ENCODE peak calls at places on chromosomes 12 and 14, in eight cellular contexts. T is aorta, W is vagina, C is left ventricle myocardium inferior, I is WERI-Rb-1, O is HL-60, F is PC-9, L is dorsolateral prefrontal cortex. X is an unnamed sample.

GRCh38 chr14:64337901-64338615 is 43.9 kb upstream of the ESR2 start:
- DNase-seq in T (no peak), W (no peak), C (no peak), I (peak; percentile 75), O (peak; percentile 1), F (peak; percentile 51), L (peak; percentile 53), X (peak; percentile 95)

GRCh38 chr14:96928779-96929380 is 131.7 kb downstream of the VRK1 start:
- DNase-seq in T (no peak), W (no peak), C (no peak), I (no peak), O (no peak), F (no peak), L (no peak), X (no peak)

GRCh38 chr12:19799216-19799615 is 359.9 kb downstream of the AEBP2 start:
- DNase-seq in T (no peak), W (no peak), C (no peak), I (no peak), O (no peak), F (no peak), L (no peak), X (no peak)

GRCh38 chr14:23056956-23057756 is at the start of gene CDH24:
- DNase-seq in T (peak; percentile 81), W (no peak), C (peak; percentile 75), I (peak; percentile 81), O (no peak), F (peak; percentile 78), L (no peak), X (peak; percentile 92)

GRCh38 chr14:20460458-20461229 is 590 bp downstream of the PIP4P1 start:
- DNase-seq in T (no peak), W (no peak), C (no peak), I (peak; percentile 49), O (no peak), F (peak; percentile 39), L (no peak), X (no peak)

GRCh38 chr12:6407206-6407954 is 23.4 kb downstream of the LTBR start:
- DNase-seq in T (no peak), W (no peak), C (no peak), I (no peak), O (no peak), F (no peak), L (no peak), X (no peak)

GRCh38 chr14:36662258-36662542 is 540 bp downstream of the PAX9 start:
- DNase-seq in T (no peak), W (no peak), C (no peak), I (no peak), O (no peak), F (no peak), L (no peak), X (no peak)

GRCh38 chr12:96249196-96250118 is 55.3 kb downstream of the ELK3 start:
- DNase-seq in T (no peak), W (peak; percentile 82), C (peak; percentile 74), I (peak; percentile 91), O (no peak), F (no peak), L (no peak), X (peak; percentile 59)

GRCh38 chr12:116319316-116319715 is 41.8 kb upstream of the MED13L start:
- DNase-seq in T (no peak), W (no peak), C (no peak), I (no peak), O (no peak), F (no peak), L (no peak), X (no peak)

GRCh38 chr14:73462815-73463214 is 4.5 kb upstream of the NUMB start:
- DNase-seq in T (no peak), W (no peak), C (no peak), I (no peak), O (no peak), F (no peak), L (no peak), X (no peak)

GRCh38 chr14:65354715-65355114 is 57.8 kb upstream of the FUT8 start:
- DNase-seq in T (no peak), W (no peak), C (no peak), I (no peak), O (no peak), F (peak; percentile 11), L (no peak), X (no peak)

GRCh38 chr12:25256826-25257225 is 6.1 kb upstream of the KRAS start:
- DNase-seq in T (no peak), W (no peak), C (no peak), I (no peak), O (no peak), F (no peak), L (no peak), X (no peak)

GRCh38 chr14:78611031-78611430 is 440.9 kb downstream of the NRXN3 start:
- DNase-seq in T (no peak), W (no peak), C (no peak), I (no peak), O (no peak), F (no peak), L (no peak), X (no peak)

GRCh38 chr12:94049718-94050117 is 98.7 kb upstream of the PLXNC1 start:
- DNase-seq in T (no peak), W (no peak), C (no peak), I (no peak), O (no peak), F (no peak), L (no peak), X (no peak)

GRCh38 chr12:28766398-28766797 is 382.7 kb upstream of the FAR2 start:
- DNase-seq in T (no peak), W (no peak), C (no peak), I (no peak), O (no peak), F (no peak), L (no peak), X (no peak)

GRCh38 chr14:34161351-34162169 is 210.7 kb upstream of the EGLN3 start:
- DNase-seq in T (no peak), W (no peak), C (no peak), I (no peak), O (no peak), F (peak; percentile 16), L (no peak), X (no peak)

GRCh38 chr12:87995581-87996178 is 33.5 kb downstream of the C12orf50 start:
- DNase-seq in T (peak; percentile 57), W (no peak), C (peak; percentile 23), I (peak; percentile 62), O (peak; percentile 35), F (peak; percentile 50), L (peak; percentile 53), X (no peak)

GRCh38 chr12:49413010-49413409 is 45.7 kb downstream of the SPATS2 start:
- DNase-seq in T (no peak), W (no peak), C (no peak), I (no peak), O (no peak), F (no peak), L (no peak), X (no peak)

GRCh38 chr14:88228519-88229236 is 94.4 kb downstream of the KCNK10 start:
- DNase-seq in T (no peak), W (no peak), C (no peak), I (no peak), O (no peak), F (no peak), L (no peak), X (no peak)

GRCh38 chr12:72957454-72957853 is 685.3 kb downstream of the TRHDE start:
- DNase-seq in T (no peak), W (no peak), C (no peak), I (no peak), O (no peak), F (no peak), L (no peak), X (no peak)

GRCh38 chr14:67485501-67486095 is 2.9 kb downstream of the TMEM229B start:
- DNase-seq in T (no peak), W (no peak), C (no peak), I (peak; percentile 18), O (no peak), F (no peak), L (no peak), X (no peak)

DNA sequence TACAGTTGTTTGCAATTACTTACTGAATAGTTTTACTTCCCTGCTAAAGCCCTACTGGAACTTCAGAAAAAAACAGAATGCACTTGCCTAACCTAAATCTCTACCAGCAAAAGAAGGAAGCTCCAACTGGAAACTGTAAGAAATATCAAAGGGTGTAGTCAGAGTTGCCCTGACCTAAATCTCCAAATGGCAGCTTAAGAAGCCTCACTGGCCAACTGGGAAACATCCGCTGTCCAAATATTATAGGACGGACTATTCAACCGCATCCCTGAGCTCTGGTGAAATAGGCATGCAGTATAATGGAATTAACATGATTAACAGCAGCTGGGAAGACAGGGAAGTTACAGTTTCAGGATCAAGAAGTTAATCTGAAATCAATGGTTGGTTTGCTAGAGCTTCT is 24.3 kb downstream of the ANAPC7 start:
- DNase-seq in T (no peak), W (no peak), C (no peak), I (peak; percentile 71), O (no peak), F (no peak), L (no peak), X (no peak)
- H3K27ac ChIP-seq in T (peak overlapping the region; percentile 58), W (peak overlapping the region; percentile 60), C (peak overlapping the region; percentile 20), I (peak overlapping the region; percentile 87), O (peak overlapping the region; percentile 40), F (no peak overlapping the region), L (peak overlapping the region; percentile 84), X (peak overlapping the region; percentile 40)

GRCh38 chr14:60707858-60708257 is 16.3 kb downstream of the SIX4 start:
- DNase-seq in T (no peak), W (no peak), C (no peak), I (no peak), O (no peak), F (no peak), L (no peak), X (no peak)
- H3K27me3 ChIP-seq in T (no peaks in the 10 kb centered on the region), W (no peaks in the 10 kb centered on the region), C (peaks cover 4% of the 10 kb centered on the region), I (no peaks in the 10 kb centered on the region), O (no peaks in the 10 kb centered on the region), F (no peaks in the 10 kb centered on the region), L (no peaks in the 10 kb centered on the region), X (peaks cover 3% of the 10 kb centered on the region)

GRCh38 chr14:75165586-75166391 is 10.6 kb downstream of the TMED10 start:
- DNase-seq in T (no peak), W (no peak), C (no peak), I (no peak), O (no peak), F (no peak), L (peak; percentile 75), X (no peak)
- H3K27ac ChIP-seq in T (peak overlapping the region; percentile 39), W (peak overlapping the region; percentile 25), C (peak overlapping the region; percentile 36), I (no peak overlapping the region), O (no peak overlapping the region), F (no peak overlapping the region), L (peak overlapping the region; percentile 91), X (no peak overlapping the region)

GRCh38 chr12:52091061-52091460 is 11.6 kb downstream of the SMIM41 start:
- DNase-seq in T (no peak), W (no peak), C (no peak), I (no peak), O (no peak), F (no peak), L (no peak), X (no peak)
- H3K27me3 ChIP-seq in T (no peaks in the 10 kb centered on the region), W (no peaks in the 10 kb centered on the region), C (peaks cover 85% of the 10 kb centered on the region), I (peaks cover 74% of the 10 kb centered on the region), O (peaks cover 16% of the 10 kb centered on the region), F (peaks cover 34% of the 10 kb centered on the region), L (no peaks in the 10 kb centered on the region), X (peaks cover 12% of the 10 kb centered on the region)

GRCh38 chr14:59268858-59269257 is 80.4 kb downstream of the DAAM1 start:
- DNase-seq in T (no peak), W (no peak), C (no peak), I (no peak), O (no peak), F (no peak), L (no peak), X (no peak)
- H3K27ac ChIP-seq in T (no peak overlapping the region), W (no peak overlapping the region), C (no peak overlapping the region), I (no peak overlapping the region), O (no peak overlapping the region), F (no peak overlapping the region), L (no peak overlapping the region), X (no peak overlapping the region)

X was measured in spleen.